ENCODE peak calls at places on chromosome 2, in eight cellular contexts. N is astrocyte; O is CD8-positive, alpha-beta T cell; L is SJSA1; H is neuronal stem cell; K is ovary; W is sigmoid colon; F is lower lobe of right lung. R is an unnamed sample.

GRCh38 chr2:11932896-11933295 is 186.5 kb downstream of the LPIN1 start:
- DNase-seq in W (no peak), K (no peak), O (no peak), L (no peak), H (no peak), N (no peak), F (no peak), R (no peak)

GRCh38 chr2:133884739-133885381 is 316.6 kb upstream of the NCKAP5 start:
- DNase-seq in F (no peak), L (no peak), K (no peak), N (no peak), H (no peak), W (no peak), O (no peak), R (no peak)

GRCh38 chr2:60416221-60417008 is 137.0 kb downstream of the BCL11A start:
- DNase-seq in O (no peak), N (no peak), W (no peak), F (no peak), K (no peak), L (no peak), H (no peak), R (no peak)

GRCh38 chr2:181197140-181197760 is 216.8 kb downstream of the UBE2E3 start:
- DNase-seq in N (no peak), L (no peak), F (no peak), H (no peak), O (no peak), W (no peak), K (no peak), R (no peak)

GRCh38 chr2:95386031-95386430 is 16.5 kb upstream of the FAHD2A start:
- DNase-seq in O (no peak), H (no peak), L (no peak), F (no peak), N (no peak), W (no peak), K (no peak), R (no peak)

GRCh38 chr2:28583899-28584553 is 88.2 kb downstream of the PLB1 start:
- DNase-seq in N (peak; percentile 93), F (no peak), K (peak; percentile 81), O (no peak), L (peak; percentile 98), W (peak; percentile 93), H (no peak), R (no peak)

GRCh38 chr2:8364668-8365067 is 317.2 kb upstream of the ID2 start:
- DNase-seq in H (no peak), N (no peak), K (no peak), F (no peak), O (no peak), W (no peak), L (no peak), R (no peak)

GRCh38 chr2:85674417-85674816 is 6.4 kb upstream of the SFTPB start:
- DNase-seq in F (peak; percentile 20), K (no peak), O (no peak), H (no peak), W (peak; percentile 50), N (no peak), L (no peak), R (no peak)

GRCh38 chr2:44226753-44227152 is 48.5 kb upstream of the SLC3A1 start:
- DNase-seq in W (no peak), K (no peak), N (no peak), F (no peak), L (no peak), O (no peak), H (no peak), R (no peak)

GRCh38 chr2:166170356-166170755 is 42.5 kb upstream of the SCN1A start:
- DNase-seq in W (no peak), K (no peak), O (no peak), H (no peak), L (no peak), F (no peak), N (peak; percentile 64), R (no peak)

GRCh38 chr2:195545811-195546210 is 111.2 kb upstream of the SLC39A10 start:
- DNase-seq in N (no peak), O (no peak), W (no peak), L (no peak), H (no peak), K (no peak), F (no peak), R (no peak)

GRCh38 chr2:233501198-233502076 is 65.1 kb downstream of the USP40 start:
- DNase-seq in W (no peak), F (no peak), K (no peak), N (peak; percentile 81), L (no peak), H (no peak), O (no peak), R (no peak)

GRCh38 chr2:96095116-96095636 is 21.2 kb downstream of the ADRA2B start:
- DNase-seq in H (no peak), F (peak; percentile 24), K (no peak), O (no peak), L (no peak), W (peak; percentile 46), N (no peak), R (no peak)

GRCh38 chr2:231583982-231584381 is 8.7 kb upstream of the TEX44 start:
- DNase-seq in F (peak; percentile 4), K (no peak), O (no peak), L (no peak), H (no peak), W (no peak), N (no peak), R (no peak)

GRCh38 chr2:72947947-72948346 is 30.6 kb downstream of the EMX1 start:
- DNase-seq in N (no peak), L (no peak), F (no peak), K (no peak), W (no peak), O (no peak), H (no peak), R (no peak)

GRCh38 chr2:37654419-37654818 is 17.0 kb downstream of the CDC42EP3 start:
- DNase-seq in O (no peak), N (no peak), K (no peak), H (no peak), W (no peak), L (no peak), F (no peak), R (peak; percentile 22)

GRCh38 chr2:240326246-240326645 is 109.2 kb upstream of the GPC1 start:
- DNase-seq in K (no peak), F (no peak), W (no peak), H (peak; percentile 54), L (no peak), N (peak; percentile 30), O (no peak), R (no peak)

GRCh38 chr2:55025082-55025481 is 25.2 kb downstream of the RTN4 start:
- DNase-seq in W (no peak), O (no peak), K (no peak), N (no peak), H (no peak), F (no peak), L (no peak), R (no peak)
- H3K4me1 ChIP-seq in W (no peaks in the 10 kb centered on the region), O (peaks cover 61% of the 10 kb centered on the region), K (peaks cover 4% of the 10 kb centered on the region), N (no peaks in the 10 kb centered on the region), H (no peaks in the 10 kb centered on the region), F (peaks cover 71% of the 10 kb centered on the region), L (peaks cover 14% of the 10 kb centered on the region), R (peaks cover 12% of the 10 kb centered on the region)

GRCh38 chr2:176132397-176133086 is 3.0 kb downstream of the HOXD8 start:
- DNase-seq in N (no peak), H (no peak), O (no peak), K (no peak), F (no peak), L (no peak), W (peak; percentile 46), R (no peak)
- H3K27me3 ChIP-seq in N (peaks cover 90% of the 10 kb centered on the region), H (peaks cover 98% of the 10 kb centered on the region), O (peaks cover 82% of the 10 kb centered on the region), K (no peaks in the 10 kb centered on the region), F (peaks cover 96% of the 10 kb centered on the region), L (no peaks in the 10 kb centered on the region), W (peaks cover 11% of the 10 kb centered on the region), R (no peaks in the 10 kb centered on the region)

GRCh38 chr2:47064076-47064475 is 91.0 kb downstream of the STPG4 start:
- DNase-seq in K (no peak), L (no peak), F (no peak), H (no peak), O (no peak), N (no peak), W (no peak), R (no peak)

GRCh38 chr2:47063159-47063930 is 91.8 kb downstream of the STPG4 start:
- DNase-seq in F (no peak), K (no peak), W (no peak), L (no peak), N (no peak), O (no peak), H (no peak), R (no peak)

GRCh38 chr2:47060652-47061170 is 94.4 kb downstream of the STPG4 start:
- DNase-seq in W (no peak), O (no peak), F (no peak), H (no peak), L (no peak), N (no peak), K (no peak), R (no peak)

GRCh38 chr2:47062721-47063120 is 92.4 kb downstream of the STPG4 start:
- DNase-seq in L (no peak), K (no peak), O (no peak), F (no peak), H (no peak), N (no peak), W (no peak), R (no peak)

GRCh38 chr2:47061989-47062678 is 93.0 kb downstream of the STPG4 start:
- DNase-seq in F (no peak), H (no peak), N (no peak), L (no peak), K (no peak), W (no peak), O (no peak), R (no peak)
- H3K4me1 ChIP-seq in F (peaks cover 66% of the 10 kb centered on the region), H (peaks cover 28% of the 10 kb centered on the region), N (peaks cover 45% of the 10 kb centered on the region), L (peaks cover 51% of the 10 kb centered on the region), K (peaks cover 20% of the 10 kb centered on the region), W (no peaks in the 10 kb centered on the region), O (peaks cover 6% of the 10 kb centered on the region), R (peaks cover 5% of the 10 kb centered on the region)

GRCh38 chr2:99701503-99701902 is 211.7 kb upstream of the REV1 start:
- DNase-seq in K (no peak), H (no peak), L (no peak), F (no peak), O (no peak), W (no peak), N (no peak), R (no peak)

GRCh38 chr2:99700482-99701398 is 210.9 kb upstream of the REV1 start:
- DNase-seq in H (no peak), N (no peak), L (no peak), O (no peak), W (no peak), F (no peak), K (no peak), R (no peak)

GRCh38 chr2:99697811-99698568 is 208.2 kb upstream of the REV1 start:
- DNase-seq in O (no peak), K (peak; percentile 62), L (peak; percentile 23), F (no peak), W (no peak), H (no peak), N (peak; percentile 98), R (no peak)

GRCh38 chr2:99695856-99696255 is 206.0 kb upstream of the REV1 start:
- DNase-seq in F (no peak), H (no peak), N (peak; percentile 44), K (no peak), L (no peak), W (no peak), O (no peak), R (no peak)

DNA sequence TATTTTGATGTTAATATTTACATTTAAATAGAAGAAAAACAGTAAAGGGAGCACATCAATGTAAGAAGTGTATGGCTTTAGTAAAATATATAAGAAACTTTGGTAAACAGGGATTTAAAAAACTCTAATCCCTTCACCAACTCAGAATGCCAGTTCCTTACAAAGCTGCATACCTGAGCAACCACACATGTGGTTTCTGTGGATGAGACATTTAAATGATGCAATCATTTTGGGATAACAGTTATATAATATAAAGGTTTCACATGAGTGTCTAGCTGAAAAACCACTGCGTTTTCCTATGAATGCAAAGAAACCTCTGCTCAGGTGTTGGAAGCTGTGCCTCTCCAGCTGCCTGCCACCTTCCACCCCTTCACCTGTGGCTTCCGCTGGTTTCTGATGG is 209.1 kb upstream of the REV1 start:
- DNase-seq in L (no peak), W (no peak), N (peak; percentile 83), F (no peak), K (no peak), O (no peak), H (no peak), R (no peak)
- H3K27me3 ChIP-seq in L (no peaks in the 10 kb centered on the region), W (no peaks in the 10 kb centered on the region), N (no peaks in the 10 kb centered on the region), F (no peaks in the 10 kb centered on the region), K (no peaks in the 10 kb centered on the region), O (no peaks in the 10 kb centered on the region), H (no peaks in the 10 kb centered on the region), R (no peaks in the 10 kb centered on the region)